ENCODE peak calls at places on chromosomes 16 and 17, in six cellular contexts. U, C, S, H, W and E are unnamed samples.

GRCh38 chr17:82880620-82881019 is 40.8 kb upstream of the ZNF750 start:
- DNase-seq in U (no peak), C (no peak), S (no peak), H (no peak), W (no peak), E (no peak)

GRCh38 chr17:50056961-50057330 is 1.0 kb downstream of the ITGA3 start:
- DNase-seq in U (no peak), C (no peak), S (no peak), H (peak), W (no peak), E (no peak)

GRCh38 chr17:78915872-78916632 is 9.1 kb downstream of the TIMP2 start:
- DNase-seq in U (no peak), C (no peak), S (no peak), H (peak), W (no peak), E (peak)

GRCh38 chr16:68756250-68757051 is 19.4 kb downstream of the CDH1 start:
- DNase-seq in U (peak), C (peak), S (peak), H (peak), W (peak), E (no peak)

GRCh38 chr17:2954898-2955445 is 108.4 kb downstream of the OR1D5 start:
- DNase-seq in U (no peak), C (peak), S (no peak), H (no peak), W (no peak), E (no peak)

GRCh38 chr16:89139907-89140361 is 31.6 kb upstream of the CDH15 start:
- DNase-seq in U (peak), C (no peak), S (no peak), H (no peak), W (no peak), E (no peak)

GRCh38 chr17:50817142-50817751 is 18.1 kb upstream of the WFIKKN2 start:
- DNase-seq in U (no peak), C (peak), S (no peak), H (peak), W (peak), E (peak)

GRCh38 chr16:59905628-59906027 is 1171.5 kb upstream of the GOT2 start:
- DNase-seq in U (no peak), C (no peak), S (no peak), H (no peak), W (no peak), E (no peak)

GRCh38 chr16:81521141-81521626 is 76.6 kb downstream of the CMIP start:
- DNase-seq in U (no peak), C (peak), S (no peak), H (peak), W (peak), E (peak)

GRCh38 chr17:69761011-69761410 is 314.0 kb upstream of the KCNJ16 start:
- DNase-seq in U (no peak), C (no peak), S (no peak), H (no peak), W (no peak), E (no peak)

GRCh38 chr17:40329981-40330794 is 21.2 kb downstream of the RARA start:
- DNase-seq in U (no peak), C (no peak), S (peak), H (no peak), W (no peak), E (no peak)

GRCh38 chr16:56946767-56947603 is 14.8 kb upstream of the CETP start:
- DNase-seq in U (no peak), C (no peak), S (no peak), H (no peak), W (no peak), E (no peak)

GRCh38 chr16:57534337-57534880 is 2.0 kb downstream of the CCDC102A start:
- DNase-seq in U (peak), C (no peak), S (no peak), H (peak), W (no peak), E (no peak)

GRCh38 chr17:77750427-77751043 is 208.0 kb upstream of the TNRC6C start:
- DNase-seq in U (peak), C (no peak), S (no peak), H (no peak), W (no peak), E (no peak)

GRCh38 chr16:2205967-2206313 is 686 bp downstream of the MLST8 start:
- DNase-seq in U (peak), C (no peak), S (no peak), H (peak), W (no peak), E (no peak)

GRCh38 chr17:60327122-60327869 is 64.6 kb downstream of the USP32 start:
- DNase-seq in U (no peak), C (no peak), S (no peak), H (no peak), W (no peak), E (no peak)

GRCh38 chr17:30372755-30373154 is 6.0 kb upstream of the CPD start:
- DNase-seq in U (no peak), C (peak), S (no peak), H (no peak), W (no peak), E (no peak)

GRCh38 chr16:86578499-86579267 is at the start of gene FOXL1:
- DNase-seq in U (no peak), C (no peak), S (no peak), H (no peak), W (no peak), E (no peak)

GRCh38 chr16:27742333-27742732 is 192.4 kb downstream of the KATNIP start:
- DNase-seq in U (no peak), C (no peak), S (no peak), H (no peak), W (no peak), E (no peak)

GRCh38 chr17:1455291-1455747 is 713 bp downstream of the CRK start:
- DNase-seq in U (no peak), C (peak), S (peak), H (peak), W (peak), E (no peak)

GRCh38 chr16:19706846-19707245 is 11.2 kb downstream of the KNOP1 start:
- DNase-seq in U (no peak), C (no peak), S (no peak), H (no peak), W (no peak), E (no peak)

DNA sequence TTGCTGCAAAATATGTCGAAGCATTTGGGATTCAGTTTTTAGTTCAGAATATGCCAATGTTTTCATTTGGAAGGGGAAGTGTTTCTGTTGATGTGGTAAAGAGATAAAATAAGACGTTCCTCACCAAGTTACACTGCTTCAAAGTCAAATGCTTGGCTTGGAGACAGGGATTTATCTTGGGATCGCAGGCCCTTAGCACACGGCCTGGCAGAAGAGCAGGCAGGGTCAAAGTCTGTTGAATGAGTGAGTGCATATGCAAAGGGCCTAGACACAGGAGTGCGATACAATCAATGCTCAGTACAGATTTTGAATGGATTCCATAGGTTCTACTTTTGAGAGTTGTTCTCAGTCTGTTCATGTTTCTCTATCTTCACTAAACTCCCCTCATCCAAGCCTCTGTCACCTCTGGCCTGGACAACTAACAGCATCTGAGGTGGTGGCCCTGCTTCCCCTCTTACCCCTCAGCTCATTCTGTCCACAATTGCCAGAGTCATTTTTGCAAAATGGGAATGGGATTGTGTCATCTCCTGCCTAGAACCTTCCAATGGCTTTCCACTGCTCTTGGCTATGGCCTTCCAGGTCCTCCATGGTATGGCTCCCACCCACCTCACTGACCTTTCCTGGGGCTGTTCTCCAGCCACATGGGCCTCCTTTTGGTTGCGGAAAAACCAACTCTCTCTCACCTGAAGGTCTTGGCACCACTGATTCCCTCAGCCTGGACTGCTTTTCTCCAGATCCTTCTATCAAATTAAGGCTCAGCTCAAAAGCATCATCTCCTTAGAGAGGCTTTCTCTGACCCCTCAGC is 3.2 kb downstream of the DEXI start:
- DNase-seq in U (no peak), C (no peak), S (no peak), H (no peak), W (no peak), E (no peak)
- H3K4me3 ChIP-seq in U (no peak), C (no peak), S (no peak), H (no peak), W (no peak), E (no peak)

GRCh38 chr16:66958857-66959644 is 2.0 kb upstream of the CES3 start:
- DNase-seq in U (no peak), C (no peak), S (no peak), H (no peak), W (no peak), E (no peak)

GRCh38 chr16:66964049-66964448 is 3.0 kb downstream of the CES3 start:
- DNase-seq in U (no peak), C (no peak), S (no peak), H (no peak), W (no peak), E (no peak)

GRCh38 chr16:66960270-66960669 is 796 bp upstream of the CES3 start:
- DNase-seq in U (no peak), C (no peak), S (no peak), H (no peak), W (no peak), E (no peak)

GRCh38 chr16:66959645-66960177 is 1.4 kb upstream of the CES3 start:
- DNase-seq in U (no peak), C (no peak), S (no peak), H (peak), W (no peak), E (no peak)

DNA sequence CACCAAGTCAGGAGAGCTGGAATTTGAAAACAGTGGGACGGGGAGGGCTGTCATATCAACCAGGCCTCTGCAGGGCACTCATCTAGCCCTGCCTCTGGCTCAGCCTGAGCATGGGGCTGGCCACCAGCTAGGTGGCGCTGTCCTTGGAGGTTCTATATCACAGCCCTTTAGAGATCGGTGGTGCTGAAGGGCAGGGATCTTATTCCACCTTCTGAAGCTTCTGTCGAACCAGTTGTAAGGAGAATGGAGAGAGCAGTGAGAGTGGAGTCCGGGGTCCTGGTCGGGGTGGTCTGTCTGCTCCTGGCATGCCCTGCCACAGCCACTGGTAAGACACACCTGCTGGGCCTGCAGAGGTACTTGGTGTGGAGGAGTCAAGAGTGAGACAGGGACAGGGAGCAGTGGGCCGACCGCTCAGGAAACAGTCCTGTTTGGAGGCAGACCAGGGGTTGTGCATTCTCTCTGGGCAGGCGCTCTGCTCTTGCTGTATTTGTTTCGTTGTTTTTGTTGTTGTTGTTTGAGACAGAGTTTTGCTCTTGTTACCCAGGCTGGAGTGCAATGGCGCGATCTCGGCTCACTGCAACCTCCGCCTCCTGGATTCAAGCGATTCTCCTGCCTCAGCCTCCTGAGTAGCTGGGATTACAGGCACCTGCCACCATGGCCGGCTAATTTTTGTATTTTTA is at the start of gene CES3:
- DNase-seq in U (no peak), C (peak), S (no peak), H (peak), W (peak), E (peak)
- H3K4me3 ChIP-seq in U (no peak), C (no peak), S (no peak), H (no peak), W (no peak), E (peak)

DNA sequence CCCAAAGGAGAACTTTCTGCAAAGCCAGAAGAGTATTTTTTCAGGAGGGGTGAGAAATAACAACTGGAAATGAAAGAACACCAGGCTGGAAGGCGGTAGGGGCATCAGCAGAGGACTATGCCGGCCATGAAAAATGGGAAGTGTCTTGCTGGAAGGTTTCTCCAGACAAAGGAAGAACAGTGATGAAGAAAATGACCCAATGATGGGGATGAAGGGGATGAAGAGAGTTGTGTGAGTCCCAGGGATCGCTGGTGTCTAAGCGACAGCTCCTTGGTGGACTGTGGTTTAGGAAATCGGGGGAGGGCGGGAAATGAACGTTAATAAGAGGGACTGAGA is 623 bp downstream of the TTLL6 start:
- DNase-seq in U (no peak), C (no peak), S (no peak), H (no peak), W (no peak), E (no peak)
- H3K4me3 ChIP-seq in U (peak), C (peak), S (no peak), H (no peak), W (peak), E (peak)

GRCh38 chr17:27946521-27946920 is 53.4 kb upstream of the LYRM9 start:
- DNase-seq in U (no peak), C (no peak), S (no peak), H (no peak), W (no peak), E (no peak)
- H3K4me3 ChIP-seq in U (no peak), C (no peak), S (no peak), H (no peak), W (no peak), E (no peak)